ENCODE peak calls at places on chromosomes 6 and 20, in eight cellular contexts. One of them, this sample, is unnamed.

GRCh38 chr20:32920530-32921298 is 62.0 kb downstream of the EFCAB8 start:
- DNase-seq in colonic mucosa: no peak
- DNase-seq in astrocyte of the cerebellum: no peak
- DNase-seq in CD4-positive, alpha-beta T cell: no peak
- DNase-seq in mammary epithelial cell: no peak
- DNase-seq in mucosa of descending colon: no peak
- DNase-seq in GM12878: no peak
- DNase-seq in stomach: peak; percentile 8
- DNase-seq in this sample: peak; percentile 59

GRCh38 chr20:47778398-47779354 is 6.6 kb downstream of the SULF2 start:
- DNase-seq in astrocyte of the cerebellum: no peak
- DNase-seq in CD4-positive, alpha-beta T cell: no peak
- DNase-seq in mucosa of descending colon: no peak
- DNase-seq in stomach: no peak
- DNase-seq in colonic mucosa: no peak
- DNase-seq in GM12878: no peak
- DNase-seq in mammary epithelial cell: no peak
- DNase-seq in this sample: no peak

GRCh38 chr6:79302341-79302740 is 67.9 kb upstream of the HMGN3 start:
- DNase-seq in mucosa of descending colon: no peak
- DNase-seq in GM12878: no peak
- DNase-seq in astrocyte of the cerebellum: no peak
- DNase-seq in colonic mucosa: no peak
- DNase-seq in stomach: no peak
- DNase-seq in mammary epithelial cell: peak; percentile 85
- DNase-seq in CD4-positive, alpha-beta T cell: no peak
- DNase-seq in this sample: no peak

GRCh38 chr6:12656841-12657435 is 59.6 kb upstream of the PHACTR1 start:
- DNase-seq in mammary epithelial cell: no peak
- DNase-seq in colonic mucosa: no peak
- DNase-seq in stomach: no peak
- DNase-seq in CD4-positive, alpha-beta T cell: no peak
- DNase-seq in astrocyte of the cerebellum: peak; percentile 44
- DNase-seq in mucosa of descending colon: no peak
- DNase-seq in GM12878: no peak
- DNase-seq in this sample: no peak

GRCh38 chr6:82095091-82095490 is 152.5 kb downstream of the IBTK start:
- DNase-seq in CD4-positive, alpha-beta T cell: no peak
- DNase-seq in GM12878: no peak
- DNase-seq in colonic mucosa: no peak
- DNase-seq in stomach: no peak
- DNase-seq in mucosa of descending colon: no peak
- DNase-seq in astrocyte of the cerebellum: no peak
- DNase-seq in mammary epithelial cell: no peak
- DNase-seq in this sample: no peak

GRCh38 chr6:88605271-88605670 is 358.1 kb downstream of the RNGTT start:
- DNase-seq in mammary epithelial cell: no peak
- DNase-seq in mucosa of descending colon: no peak
- DNase-seq in CD4-positive, alpha-beta T cell: no peak
- DNase-seq in stomach: no peak
- DNase-seq in astrocyte of the cerebellum: no peak
- DNase-seq in colonic mucosa: no peak
- DNase-seq in GM12878: no peak
- DNase-seq in this sample: no peak

GRCh38 chr6:72739368-72739779 is 117.5 kb downstream of the KCNQ5 start:
- DNase-seq in mammary epithelial cell: no peak
- DNase-seq in stomach: no peak
- DNase-seq in CD4-positive, alpha-beta T cell: no peak
- DNase-seq in mucosa of descending colon: no peak
- DNase-seq in GM12878: peak; percentile 49
- DNase-seq in astrocyte of the cerebellum: no peak
- DNase-seq in colonic mucosa: no peak
- DNase-seq in this sample: no peak

GRCh38 chr20:661474-662288 is 8.7 kb upstream of the SRXN1 start:
- DNase-seq in GM12878: no peak
- DNase-seq in mucosa of descending colon: no peak
- DNase-seq in stomach: no peak
- DNase-seq in astrocyte of the cerebellum: no peak
- DNase-seq in CD4-positive, alpha-beta T cell: no peak
- DNase-seq in mammary epithelial cell: peak; percentile 30
- DNase-seq in colonic mucosa: no peak
- DNase-seq in this sample: no peak

GRCh38 chr20:35269055-35269781 is 8.7 kb downstream of the MMP24OS start:
- DNase-seq in mucosa of descending colon: peak; percentile 77
- DNase-seq in stomach: peak; percentile 69
- DNase-seq in GM12878: no peak
- DNase-seq in mammary epithelial cell: peak; percentile 50
- DNase-seq in CD4-positive, alpha-beta T cell: peak; percentile 33
- DNase-seq in astrocyte of the cerebellum: peak; percentile 31
- DNase-seq in colonic mucosa: peak; percentile 71
- DNase-seq in this sample: peak; percentile 88

GRCh38 chr20:44805991-44806729 is 4.2 kb downstream of the RIMS4 start:
- DNase-seq in stomach: no peak
- DNase-seq in colonic mucosa: peak; percentile 36
- DNase-seq in GM12878: no peak
- DNase-seq in mucosa of descending colon: no peak
- DNase-seq in mammary epithelial cell: no peak
- DNase-seq in astrocyte of the cerebellum: no peak
- DNase-seq in CD4-positive, alpha-beta T cell: no peak
- DNase-seq in this sample: peak; percentile 81

GRCh38 chr6:63584566-63584965 is 12.3 kb downstream of the LOC128125822 start:
- DNase-seq in colonic mucosa: no peak
- DNase-seq in mammary epithelial cell: peak; percentile 28
- DNase-seq in astrocyte of the cerebellum: no peak
- DNase-seq in CD4-positive, alpha-beta T cell: no peak
- DNase-seq in stomach: no peak
- DNase-seq in GM12878: no peak
- DNase-seq in mucosa of descending colon: no peak
- DNase-seq in this sample: no peak

GRCh38 chr6:80608881-80609280 is 502.4 kb downstream of the BCKDHB start:
- DNase-seq in astrocyte of the cerebellum: no peak
- DNase-seq in mucosa of descending colon: no peak
- DNase-seq in mammary epithelial cell: no peak
- DNase-seq in GM12878: no peak
- DNase-seq in colonic mucosa: no peak
- DNase-seq in stomach: no peak
- DNase-seq in CD4-positive, alpha-beta T cell: no peak
- DNase-seq in this sample: no peak

GRCh38 chr6:1379026-1379809 is 10.2 kb upstream of the FOXF2 start:
- DNase-seq in CD4-positive, alpha-beta T cell: no peak
- DNase-seq in mammary epithelial cell: no peak
- DNase-seq in stomach: no peak
- DNase-seq in colonic mucosa: no peak
- DNase-seq in GM12878: no peak
- DNase-seq in astrocyte of the cerebellum: no peak
- DNase-seq in mucosa of descending colon: no peak
- DNase-seq in this sample: no peak
- TF ChIP-seq CTCF in CD4-positive, alpha-beta T cell: no peak
- TF ChIP-seq CTCF in mammary epithelial cell: no peak
- TF ChIP-seq CTCF in stomach: no peak
- TF ChIP-seq CTCF in colonic mucosa: no peak
- TF ChIP-seq CTCF in GM12878: no peak
- TF ChIP-seq CTCF in astrocyte of the cerebellum: no peak
- TF ChIP-seq CTCF in mucosa of descending colon: no peak
- TF ChIP-seq CTCF in this sample: no peak

GRCh38 chr6:137341721-137342195 is 122.6 kb upstream of the IFNGR1 start:
- DNase-seq in stomach: peak; percentile 65
- DNase-seq in mammary epithelial cell: no peak
- DNase-seq in CD4-positive, alpha-beta T cell: peak; percentile 36
- DNase-seq in GM12878: no peak
- DNase-seq in astrocyte of the cerebellum: no peak
- DNase-seq in mucosa of descending colon: peak; percentile 58
- DNase-seq in colonic mucosa: peak; percentile 38
- DNase-seq in this sample: no peak

GRCh38 chr6:137334884-137335283 is 115.7 kb upstream of the IFNGR1 start:
- DNase-seq in stomach: no peak
- DNase-seq in colonic mucosa: no peak
- DNase-seq in mammary epithelial cell: no peak
- DNase-seq in CD4-positive, alpha-beta T cell: no peak
- DNase-seq in GM12878: no peak
- DNase-seq in astrocyte of the cerebellum: no peak
- DNase-seq in mucosa of descending colon: no peak
- DNase-seq in this sample: no peak

GRCh38 chr6:137334094-137334493 is 114.9 kb upstream of the IFNGR1 start:
- DNase-seq in stomach: no peak
- DNase-seq in CD4-positive, alpha-beta T cell: no peak
- DNase-seq in GM12878: no peak
- DNase-seq in astrocyte of the cerebellum: no peak
- DNase-seq in mammary epithelial cell: no peak
- DNase-seq in mucosa of descending colon: no peak
- DNase-seq in colonic mucosa: no peak
- DNase-seq in this sample: no peak

GRCh38 chr6:137342607-137343186 is 123.5 kb upstream of the IFNGR1 start:
- DNase-seq in colonic mucosa: no peak
- DNase-seq in CD4-positive, alpha-beta T cell: no peak
- DNase-seq in mucosa of descending colon: peak; percentile 7
- DNase-seq in mammary epithelial cell: no peak
- DNase-seq in astrocyte of the cerebellum: no peak
- DNase-seq in stomach: no peak
- DNase-seq in GM12878: no peak
- DNase-seq in this sample: no peak

GRCh38 chr6:137339929-137340559 is 120.9 kb upstream of the IFNGR1 start:
- DNase-seq in GM12878: no peak
- DNase-seq in stomach: no peak
- DNase-seq in CD4-positive, alpha-beta T cell: no peak
- DNase-seq in astrocyte of the cerebellum: peak; percentile 48
- DNase-seq in mammary epithelial cell: peak; percentile 29
- DNase-seq in mucosa of descending colon: no peak
- DNase-seq in colonic mucosa: no peak
- DNase-seq in this sample: no peak
- TF ChIP-seq CTCF in GM12878: no peak
- TF ChIP-seq CTCF in stomach: no peak
- TF ChIP-seq CTCF in CD4-positive, alpha-beta T cell: no peak
- TF ChIP-seq CTCF in astrocyte of the cerebellum: no peak
- TF ChIP-seq CTCF in mammary epithelial cell: no peak
- TF ChIP-seq CTCF in mucosa of descending colon: no peak
- TF ChIP-seq CTCF in colonic mucosa: no peak
- TF ChIP-seq CTCF in this sample: no peak

DNA sequence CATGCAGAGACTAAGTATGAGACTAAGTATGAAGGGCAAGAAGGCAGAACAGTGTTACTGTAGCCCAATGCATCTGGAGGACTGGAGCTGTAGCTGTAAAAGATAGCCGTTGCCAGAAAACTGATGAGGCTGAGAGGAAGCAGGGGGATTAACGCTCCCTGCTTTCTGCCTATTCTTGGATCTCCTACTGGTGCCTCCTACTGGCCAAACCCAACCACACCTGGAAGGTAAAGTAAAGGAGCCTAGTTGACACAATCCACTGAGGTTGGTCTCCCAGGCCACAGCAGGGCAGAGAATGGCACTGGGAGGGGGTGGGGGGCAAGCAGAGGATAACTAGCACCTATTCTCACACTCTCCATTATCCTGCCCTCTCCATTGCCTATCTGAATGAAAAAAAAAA is 105.0 kb upstream of the MRPS10 start:
- DNase-seq in GM12878: no peak
- DNase-seq in astrocyte of the cerebellum: no peak
- DNase-seq in mammary epithelial cell: no peak
- DNase-seq in colonic mucosa: no peak
- DNase-seq in stomach: no peak
- DNase-seq in mucosa of descending colon: no peak
- DNase-seq in CD4-positive, alpha-beta T cell: no peak
- DNase-seq in this sample: no peak
- TF ChIP-seq CTCF in GM12878: no peak
- TF ChIP-seq CTCF in astrocyte of the cerebellum: no peak
- TF ChIP-seq CTCF in mammary epithelial cell: no peak
- TF ChIP-seq CTCF in colonic mucosa: no peak
- TF ChIP-seq CTCF in stomach: no peak
- TF ChIP-seq CTCF in mucosa of descending colon: no peak
- TF ChIP-seq CTCF in CD4-positive, alpha-beta T cell: no peak
- TF ChIP-seq CTCF in this sample: no peak

GRCh38 chr6:91483415-91483814 is 896.5 kb upstream of the MAP3K7 start:
- DNase-seq in stomach: no peak
- DNase-seq in CD4-positive, alpha-beta T cell: no peak
- DNase-seq in mucosa of descending colon: no peak
- DNase-seq in GM12878: no peak
- DNase-seq in colonic mucosa: no peak
- DNase-seq in mammary epithelial cell: no peak
- DNase-seq in astrocyte of the cerebellum: no peak
- DNase-seq in this sample: no peak

GRCh38 chr6:91485047-91485446 is 898.2 kb upstream of the MAP3K7 start:
- DNase-seq in stomach: no peak
- DNase-seq in mammary epithelial cell: no peak
- DNase-seq in mucosa of descending colon: peak; percentile 18
- DNase-seq in GM12878: no peak
- DNase-seq in colonic mucosa: no peak
- DNase-seq in CD4-positive, alpha-beta T cell: no peak
- DNase-seq in astrocyte of the cerebellum: no peak
- DNase-seq in this sample: no peak

GRCh38 chr6:91482498-91482897 is 895.6 kb upstream of the MAP3K7 start:
- DNase-seq in mammary epithelial cell: no peak
- DNase-seq in stomach: no peak
- DNase-seq in mucosa of descending colon: no peak
- DNase-seq in astrocyte of the cerebellum: no peak
- DNase-seq in GM12878: peak; percentile 64
- DNase-seq in colonic mucosa: no peak
- DNase-seq in CD4-positive, alpha-beta T cell: no peak
- DNase-seq in this sample: no peak

GRCh38 chr6:91487729-91488392 is 901.0 kb upstream of the MAP3K7 start:
- DNase-seq in astrocyte of the cerebellum: no peak
- DNase-seq in GM12878: no peak
- DNase-seq in stomach: no peak
- DNase-seq in mammary epithelial cell: no peak
- DNase-seq in mucosa of descending colon: no peak
- DNase-seq in colonic mucosa: no peak
- DNase-seq in CD4-positive, alpha-beta T cell: no peak
- DNase-seq in this sample: no peak

GRCh38 chr6:91486200-91486599 is 899.3 kb upstream of the MAP3K7 start:
- DNase-seq in colonic mucosa: no peak
- DNase-seq in astrocyte of the cerebellum: no peak
- DNase-seq in GM12878: no peak
- DNase-seq in stomach: no peak
- DNase-seq in mucosa of descending colon: no peak
- DNase-seq in mammary epithelial cell: no peak
- DNase-seq in CD4-positive, alpha-beta T cell: no peak
- DNase-seq in this sample: no peak
- TF ChIP-seq CTCF in colonic mucosa: no peak
- TF ChIP-seq CTCF in astrocyte of the cerebellum: no peak
- TF ChIP-seq CTCF in GM12878: no peak
- TF ChIP-seq CTCF in stomach: no peak
- TF ChIP-seq CTCF in mucosa of descending colon: no peak
- TF ChIP-seq CTCF in mammary epithelial cell: no peak
- TF ChIP-seq CTCF in CD4-positive, alpha-beta T cell: no peak
- TF ChIP-seq CTCF in this sample: no peak

GRCh38 chr6:113488812-113489685 is 368.1 kb upstream of the MARCKS start:
- DNase-seq in astrocyte of the cerebellum: no peak
- DNase-seq in mucosa of descending colon: peak; percentile 5
- DNase-seq in CD4-positive, alpha-beta T cell: no peak
- DNase-seq in GM12878: no peak
- DNase-seq in stomach: no peak
- DNase-seq in mammary epithelial cell: no peak
- DNase-seq in colonic mucosa: no peak
- DNase-seq in this sample: no peak
- TF ChIP-seq CTCF in astrocyte of the cerebellum: no peak
- TF ChIP-seq CTCF in mucosa of descending colon: no peak
- TF ChIP-seq CTCF in CD4-positive, alpha-beta T cell: no peak
- TF ChIP-seq CTCF in GM12878: peak; percentile 22
- TF ChIP-seq CTCF in stomach: no peak
- TF ChIP-seq CTCF in mammary epithelial cell: peak; percentile 42
- TF ChIP-seq CTCF in colonic mucosa: no peak
- TF ChIP-seq CTCF in this sample: no peak

GRCh38 chr6:105177521-105177920 is 2.3 kb downstream of the POPDC3 start:
- DNase-seq in mammary epithelial cell: no peak
- DNase-seq in GM12878: no peak
- DNase-seq in CD4-positive, alpha-beta T cell: no peak
- DNase-seq in stomach: no peak
- DNase-seq in astrocyte of the cerebellum: no peak
- DNase-seq in colonic mucosa: no peak
- DNase-seq in mucosa of descending colon: no peak
- DNase-seq in this sample: no peak
- TF ChIP-seq CTCF in mammary epithelial cell: no peak
- TF ChIP-seq CTCF in GM12878: no peak
- TF ChIP-seq CTCF in CD4-positive, alpha-beta T cell: no peak
- TF ChIP-seq CTCF in stomach: no peak
- TF ChIP-seq CTCF in astrocyte of the cerebellum: no peak
- TF ChIP-seq CTCF in colonic mucosa: no peak
- TF ChIP-seq CTCF in mucosa of descending colon: no peak
- TF ChIP-seq CTCF in this sample: no peak